ENCODE peak calls at places on chromosomes 12 and 14, in five cellular contexts. One of them, this sample, is unnamed.
A peak's percentile ranks its signal among the peaks of the same experiment; 100 is the strongest.

GRCh38 chr12:7142057-7142644 is 12.0 kb downstream of the CLSTN3 start:
- DNase-seq in cardiac septum: no peak
- DNase-seq in spleen: peak; percentile 72
- DNase-seq in right lobe of liver: no peak
- DNase-seq in substantia nigra: no peak
- DNase-seq in this sample: no peak

GRCh38 chr12:64652346-64652745 is 42.1 kb downstream of the RASSF3 start:
- DNase-seq in cardiac septum: no peak
- DNase-seq in spleen: no peak
- DNase-seq in right lobe of liver: no peak
- DNase-seq in substantia nigra: no peak
- DNase-seq in this sample: no peak

GRCh38 chr12:122467983-122468382 is 32.7 kb downstream of the ZCCHC8 start:
- DNase-seq in cardiac septum: no peak
- DNase-seq in spleen: no peak
- DNase-seq in right lobe of liver: no peak
- DNase-seq in substantia nigra: no peak
- DNase-seq in this sample: no peak

GRCh38 chr14:54728700-54729527 is 162.0 kb downstream of the SAMD4A start:
- DNase-seq in cardiac septum: no peak
- DNase-seq in spleen: no peak
- DNase-seq in right lobe of liver: no peak
- DNase-seq in substantia nigra: no peak
- DNase-seq in this sample: no peak

GRCh38 chr12:52032431-52032796 is 18.8 kb upstream of the NR4A1 start:
- DNase-seq in cardiac septum: no peak
- DNase-seq in spleen: no peak
- DNase-seq in right lobe of liver: peak; percentile 86
- DNase-seq in substantia nigra: peak; percentile 33
- DNase-seq in this sample: no peak

GRCh38 chr14:64625363-64626232 is 75.8 kb downstream of the PPP1R36 start:
- DNase-seq in cardiac septum: no peak
- DNase-seq in spleen: no peak
- DNase-seq in right lobe of liver: peak; percentile 42
- DNase-seq in substantia nigra: no peak
- DNase-seq in this sample: no peak

GRCh38 chr14:69464829-69465228 is 19.7 kb upstream of the PLEKHD1 start:
- DNase-seq in cardiac septum: no peak
- DNase-seq in spleen: no peak
- DNase-seq in right lobe of liver: no peak
- DNase-seq in substantia nigra: no peak
- DNase-seq in this sample: no peak

GRCh38 chr14:24037658-24038037 is 14.2 kb upstream of the CARMIL3 start:
- DNase-seq in cardiac septum: no peak
- DNase-seq in spleen: peak; percentile 72
- DNase-seq in right lobe of liver: peak; percentile 55
- DNase-seq in substantia nigra: no peak
- DNase-seq in this sample: no peak

GRCh38 chr12:22458301-22458917 is 85.9 kb downstream of the C2CD5 start:
- DNase-seq in cardiac septum: no peak
- DNase-seq in spleen: no peak
- DNase-seq in right lobe of liver: no peak
- DNase-seq in substantia nigra: no peak
- DNase-seq in this sample: no peak